ENCODE peak calls at places on chromosomes 5 and 9, in seven cellular contexts. Z is PC-3, O is Karpas-422, N is GM23338, E is H9, K is OCI-LY7, Q is fibroblast of lung. M is an unnamed sample. For H4K20me1, the result is how much of the 10 kb centered on the place peaks cover.

GRCh38 chr5:50593681-50594080 is 72.8 kb upstream of the PARP8 start:
- DNase-seq in Z (no peak), O (no peak), N (no peak), E (no peak), K (no peak), Q (no peak), M (no peak)

GRCh38 chr5:138349842-138350635 is 2.4 kb upstream of the KDM3B start:
- DNase-seq in Z (no peak), O (no peak), N (no peak), E (no peak), K (no peak), Q (peak), M (peak)

GRCh38 chr9:27445057-27445990 is 78.8 kb upstream of the IFNK start:
- DNase-seq in Z (no peak), O (no peak), N (no peak), E (no peak), K (no peak), Q (no peak), M (peak)

GRCh38 chr9:100294341-100294740 is 58.4 kb downstream of the TEX10 start:
- DNase-seq in Z (no peak), O (no peak), N (no peak), E (no peak), K (no peak), Q (peak), M (no peak)

GRCh38 chr5:10374623-10375022 is 21.1 kb downstream of the MARCHF6 start:
- DNase-seq in Z (no peak), O (no peak), N (no peak), E (no peak), K (no peak), Q (no peak), M (no peak)

GRCh38 chr9:130226112-130226511 is 39.4 kb upstream of the HMCN2 start:
- DNase-seq in Z (no peak), O (no peak), N (no peak), E (no peak), K (no peak), Q (no peak), M (peak)

GRCh38 chr9:119639287-119639955 is 270.2 kb upstream of the BRINP1 start:
- DNase-seq in Z (no peak), O (no peak), N (peak), E (no peak), K (no peak), Q (peak), M (no peak)

GRCh38 chr9:110069326-110070248 is 138.4 kb downstream of the C9orf152 start:
- DNase-seq in Z (peak), O (no peak), N (no peak), E (no peak), K (no peak), Q (peak), M (peak)

GRCh38 chr9:98228392-98229089 is 26.9 kb downstream of the TBC1D2 start:
- DNase-seq in Z (no peak), O (no peak), N (no peak), E (no peak), K (no peak), Q (no peak), M (peak)

GRCh38 chr5:960551-960950 is 48.1 kb upstream of the NKD2 start:
- DNase-seq in Z (no peak), O (no peak), N (no peak), E (peak), K (no peak), Q (no peak), M (peak)

GRCh38 chr5:1476181-1476966 is 31.1 kb upstream of the SLC6A3 start:
- DNase-seq in Z (no peak), O (no peak), N (no peak), E (no peak), K (no peak), Q (no peak), M (no peak)

GRCh38 chr5:59036274-59036961 is 453.5 kb downstream of the RAB3C start:
- DNase-seq in Z (peak), O (no peak), N (no peak), E (no peak), K (no peak), Q (peak), M (peak)

GRCh38 chr5:88556415-88556814 is 287.8 kb upstream of the TMEM161B start:
- DNase-seq in Z (no peak), O (no peak), N (peak), E (peak), K (no peak), Q (peak), M (no peak)

GRCh38 chr9:89532478-89532877 is 34.6 kb upstream of the SEMA4D start:
- DNase-seq in Z (no peak), O (no peak), N (no peak), E (no peak), K (no peak), Q (no peak), M (no peak)

GRCh38 chr9:116494815-116495634 is 192.1 kb upstream of the TRIM32 start:
- DNase-seq in Z (peak), O (peak), N (peak), E (peak), K (peak), Q (no peak), M (no peak)

GRCh38 chr9:78985084-78985738 is 586.6 kb upstream of the TLE4 start:
- DNase-seq in Z (peak), O (no peak), N (no peak), E (no peak), K (no peak), Q (peak), M (peak)

GRCh38 chr5:147763791-147764525 is 18.6 kb downstream of the JAKMIP2 start:
- DNase-seq in Z (peak), O (no peak), N (no peak), E (no peak), K (no peak), Q (peak), M (no peak)

GRCh38 chr5:178777557-178777956 is 47.1 kb upstream of the ZNF354A start:
- DNase-seq in Z (no peak), O (no peak), N (no peak), E (no peak), K (no peak), Q (no peak), M (no peak)

GRCh38 chr5:117494208-117494607 is 919.6 kb upstream of the SEMA6A start:
- DNase-seq in Z (no peak), O (no peak), N (no peak), E (no peak), K (no peak), Q (no peak), M (no peak)

GRCh38 chr9:69324549-69325401 is at the start of gene ENTREP1:
- DNase-seq in Z (peak), O (no peak), N (peak), E (peak), K (no peak), Q (peak), M (peak)

GRCh38 chr9:79292731-79293280 is 279.0 kb upstream of the TLE4 start:
- DNase-seq in Z (peak), O (no peak), N (no peak), E (no peak), K (no peak), Q (no peak), M (no peak)

GRCh38 chr5:3602713-3603502 is 7.3 kb downstream of the IRX1 start:
- DNase-seq in Z (no peak), O (no peak), N (peak), E (peak), K (no peak), Q (peak), M (peak)

GRCh38 chr5:132473608-132474007 is 17.0 kb downstream of the IRF1 start:
- DNase-seq in Z (no peak), O (no peak), N (no peak), E (no peak), K (no peak), Q (no peak), M (no peak)

GRCh38 chr5:139481122-139481533 is 1.4 kb downstream of the STING1 start:
- DNase-seq in Z (no peak), O (no peak), N (no peak), E (no peak), K (no peak), Q (no peak), M (peak)

GRCh38 chr5:136814621-136815378 is 449.5 kb upstream of the TRPC7 start:
- DNase-seq in Z (no peak), O (no peak), N (no peak), E (no peak), K (no peak), Q (peak), M (peak)

GRCh38 chr9:91423785-91424402 is at the start of gene NFIL3:
- DNase-seq in Z (peak), O (peak), N (peak), E (peak), K (peak), Q (peak), M (peak)

GRCh38 chr5:172866802-172867748 is 33.0 kb downstream of the ERGIC1 start:
- DNase-seq in Z (no peak), O (no peak), N (peak), E (peak), K (no peak), Q (peak), M (no peak)

GRCh38 chr5:138793481-138794010 is 40.3 kb downstream of the CTNNA1 start:
- DNase-seq in Z (no peak), O (no peak), N (no peak), E (no peak), K (no peak), Q (no peak), M (peak)

GRCh38 chr5:136446565-136446964 is 81.2 kb upstream of the TRPC7 start:
- DNase-seq in Z (no peak), O (peak), N (peak), E (no peak), K (no peak), Q (no peak), M (no peak)

GRCh38 chr5:13830536-13830935 is 114.0 kb downstream of the DNAH5 start:
- DNase-seq in Z (no peak), O (no peak), N (no peak), E (no peak), K (no peak), Q (no peak), M (no peak)

GRCh38 chr5:169404223-169404622 is 103.3 kb upstream of the SLIT3 start:
- DNase-seq in Z (no peak), O (no peak), N (no peak), E (no peak), K (no peak), Q (no peak), M (no peak)

GRCh38 chr5:14871084-14871572 is 450 bp downstream of the ANKH start:
- DNase-seq in Z (no peak), O (no peak), N (peak), E (no peak), K (peak), Q (no peak), M (peak)

GRCh38 chr9:85156652-85157051 is 487.1 kb downstream of the NTRK2 start:
- DNase-seq in Z (no peak), O (no peak), N (peak), E (no peak), K (no peak), Q (no peak), M (peak)

GRCh38 chr5:122400961-122401360 is 88.9 kb downstream of the SNCAIP start:
- DNase-seq in Z (no peak), O (no peak), N (no peak), E (no peak), K (no peak), Q (no peak), M (no peak)

GRCh38 chr5:93054424-93055165 is 526.4 kb downstream of the NR2F1-AS1 start:
- DNase-seq in Z (no peak), O (no peak), N (no peak), E (no peak), K (no peak), Q (no peak), M (no peak)

GRCh38 chr5:80090884-80091166 is 55.7 kb downstream of the THBS4 start:
- DNase-seq in Z (no peak), O (no peak), N (peak), E (peak), K (no peak), Q (no peak), M (no peak)

GRCh38 chr5:80097516-80097915 is 62.4 kb downstream of the THBS4 start:
- DNase-seq in Z (no peak), O (no peak), N (peak), E (peak), K (no peak), Q (peak), M (no peak)

GRCh38 chr5:80094339-80094738 is 59.2 kb downstream of the THBS4 start:
- DNase-seq in Z (no peak), O (no peak), N (no peak), E (no peak), K (no peak), Q (no peak), M (no peak)

GRCh38 chr5:80092521-80093107 is 57.5 kb downstream of the THBS4 start:
- DNase-seq in Z (no peak), O (no peak), N (no peak), E (no peak), K (no peak), Q (no peak), M (no peak)

DNA sequence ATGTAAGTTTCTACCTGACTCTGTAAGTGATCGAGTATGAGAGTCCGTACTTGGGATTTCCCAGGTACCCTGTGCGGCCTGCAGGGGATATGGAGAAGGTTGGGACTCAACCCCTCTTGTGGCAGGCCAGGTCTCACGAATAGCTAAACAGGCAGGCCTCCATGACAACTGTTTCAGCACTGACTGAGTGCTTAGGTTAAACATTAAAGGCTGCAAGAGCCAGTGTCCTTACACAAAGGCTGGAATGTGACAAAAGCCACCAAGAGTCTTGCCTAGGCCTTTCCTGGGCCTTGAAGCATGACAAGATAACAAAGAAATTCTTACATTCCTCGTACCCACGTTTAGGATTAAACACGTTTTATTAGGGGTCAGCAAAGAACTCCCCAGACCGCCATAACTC is 58.6 kb downstream of the THBS4 start:
- DNase-seq in Z (no peak), O (no peak), N (peak), E (peak), K (no peak), Q (no peak), M (no peak)
- H2AFZ ChIP-seq in Z (no peak), O (no peak), N (peak), E (no peak), K (no peak), Q (no peak), M (no peak)

GRCh38 chr5:31361906-31362900 is 168.7 kb downstream of the CDH6 start:
- DNase-seq in Z (no peak), O (no peak), N (peak), E (no peak), K (no peak), Q (peak), M (no peak)
- H3K4me2 ChIP-seq in Z (no peak), O (no peak), N (no peak), E (no peak), K (no peak), Q (no peak), M (peak)

GRCh38 chr9:104820336-104820735 is 56.4 kb downstream of the NIPSNAP3B start:
- DNase-seq in Z (no peak), O (no peak), N (no peak), E (no peak), K (no peak), Q (no peak), M (no peak)
- H4K20me1 ChIP-seq in Z (under half), O (under half), N (under half), E (under half), K (under half), Q (under half), M (under half)

DNA sequence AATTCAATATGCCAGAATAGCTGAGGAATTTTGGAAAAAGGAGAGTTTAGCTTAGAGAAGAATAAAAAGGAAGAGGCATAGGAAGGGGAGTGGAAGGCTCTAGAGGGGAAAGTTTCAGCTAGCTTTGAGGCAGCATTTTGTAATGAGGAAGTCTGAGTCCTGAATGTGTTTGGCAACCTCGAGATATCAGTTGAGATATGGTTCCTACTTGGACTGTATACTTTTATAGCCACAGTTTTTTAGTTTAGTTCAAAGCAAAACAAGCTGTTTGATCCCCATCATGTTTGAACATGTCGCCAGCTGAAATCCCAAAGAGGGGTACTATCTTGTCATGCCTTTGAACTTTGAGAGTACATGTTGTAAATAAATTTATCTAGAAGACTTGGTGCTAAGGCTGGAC is 559.0 kb upstream of the FTMT start:
- DNase-seq in Z (no peak), O (no peak), N (no peak), E (no peak), K (no peak), Q (no peak), M (no peak)
- H2AFZ ChIP-seq in Z (no peak), O (no peak), N (no peak), E (no peak), K (no peak), Q (no peak), M (no peak)

GRCh38 chr5:171628344-171628743 is 157.3 kb upstream of the SMIM23 start:
- DNase-seq in Z (no peak), O (no peak), N (no peak), E (peak), K (no peak), Q (no peak), M (no peak)
- H3K4me2 ChIP-seq in Z (no peak), O (no peak), N (no peak), E (no peak), K (no peak), Q (no peak), M (no peak)

M was measured in osteoblast.